ENCODE peak calls at places on chromosomes 11 and 22, in six cellular contexts. One of them, this sample, is unnamed.

GRCh38 chr22:40212126-40212525 is 34.4 kb downstream of the TNRC6B start:
- DNase-seq in brain microvascular endothelial cell: no peak
- DNase-seq in adrenal gland: no peak
- DNase-seq in transverse colon: no peak
- DNase-seq in AG04450: no peak
- DNase-seq in IMR-90: no peak
- DNase-seq in this sample: no peak

GRCh38 chr11:8056810-8057463 is 24.1 kb upstream of the TUB start:
- DNase-seq in brain microvascular endothelial cell: no peak
- DNase-seq in adrenal gland: peak; percentile 80
- DNase-seq in transverse colon: peak; percentile 39
- DNase-seq in AG04450: no peak
- DNase-seq in IMR-90: peak; percentile 68
- DNase-seq in this sample: peak; percentile 39

GRCh38 chr11:37721485-37721884 is 1123.4 kb upstream of the RAG2 start:
- DNase-seq in brain microvascular endothelial cell: no peak
- DNase-seq in adrenal gland: no peak
- DNase-seq in transverse colon: no peak
- DNase-seq in AG04450: no peak
- DNase-seq in IMR-90: no peak
- DNase-seq in this sample: peak; percentile 13

GRCh38 chr22:47175761-47176359 is 413.4 kb downstream of the TBC1D22A start:
- DNase-seq in brain microvascular endothelial cell: no peak
- DNase-seq in adrenal gland: no peak
- DNase-seq in transverse colon: peak; percentile 7
- DNase-seq in AG04450: no peak
- DNase-seq in IMR-90: no peak
- DNase-seq in this sample: no peak

GRCh38 chr11:128956401-128957203 is 13.9 kb upstream of the TP53AIP1 start:
- DNase-seq in brain microvascular endothelial cell: peak; percentile 75
- DNase-seq in adrenal gland: peak; percentile 62
- DNase-seq in transverse colon: peak; percentile 23
- DNase-seq in AG04450: peak; percentile 47
- DNase-seq in IMR-90: peak; percentile 78
- DNase-seq in this sample: peak; percentile 78

GRCh38 chr11:126949066-126949945 is 51.3 kb downstream of the KIRREL3 start:
- DNase-seq in brain microvascular endothelial cell: peak; percentile 34
- DNase-seq in adrenal gland: no peak
- DNase-seq in transverse colon: no peak
- DNase-seq in AG04450: peak; percentile 69
- DNase-seq in IMR-90: peak; percentile 93
- DNase-seq in this sample: no peak

GRCh38 chr22:33579448-33580093 is 340.7 kb downstream of the LARGE1 start:
- DNase-seq in brain microvascular endothelial cell: peak; percentile 58
- DNase-seq in adrenal gland: peak; percentile 82
- DNase-seq in transverse colon: peak; percentile 69
- DNase-seq in AG04450: no peak
- DNase-seq in IMR-90: peak; percentile 38
- DNase-seq in this sample: peak; percentile 29

GRCh38 chr11:46281374-46281831 is 3.9 kb downstream of the CREB3L1 start:
- DNase-seq in brain microvascular endothelial cell: no peak
- DNase-seq in adrenal gland: no peak
- DNase-seq in transverse colon: peak; percentile 80
- DNase-seq in AG04450: no peak
- DNase-seq in IMR-90: peak; percentile 44
- DNase-seq in this sample: no peak

GRCh38 chr11:84886344-84886743 is 740.8 kb downstream of the DLG2 start:
- DNase-seq in brain microvascular endothelial cell: peak; percentile 33
- DNase-seq in adrenal gland: no peak
- DNase-seq in transverse colon: no peak
- DNase-seq in AG04450: no peak
- DNase-seq in IMR-90: peak; percentile 40
- DNase-seq in this sample: no peak

GRCh38 chr11:77799338-77799737 is 21.2 kb downstream of the RSF1 start:
- DNase-seq in brain microvascular endothelial cell: no peak
- DNase-seq in adrenal gland: peak; percentile 5
- DNase-seq in transverse colon: no peak
- DNase-seq in AG04450: no peak
- DNase-seq in IMR-90: no peak
- DNase-seq in this sample: no peak
- TF ChIP-seq CTCF in brain microvascular endothelial cell: no peak
- TF ChIP-seq CTCF in adrenal gland: no peak
- TF ChIP-seq CTCF in transverse colon: no peak
- TF ChIP-seq CTCF in AG04450: no peak
- TF ChIP-seq CTCF in IMR-90: no peak
- TF ChIP-seq CTCF in this sample: no peak

GRCh38 chr11:34624069-34624468 is 3.2 kb downstream of the EHF start:
- DNase-seq in brain microvascular endothelial cell: no peak
- DNase-seq in adrenal gland: no peak
- DNase-seq in transverse colon: peak; percentile 75
- DNase-seq in AG04450: no peak
- DNase-seq in IMR-90: no peak
- DNase-seq in this sample: peak; percentile 78

GRCh38 chr11:34620820-34621792 is at the start of gene EHF:
- DNase-seq in brain microvascular endothelial cell: no peak
- DNase-seq in adrenal gland: no peak
- DNase-seq in transverse colon: peak; percentile 79
- DNase-seq in AG04450: no peak
- DNase-seq in IMR-90: no peak
- DNase-seq in this sample: peak; percentile 99

GRCh38 chr11:34621876-34622275 is 983 bp downstream of the EHF start:
- DNase-seq in brain microvascular endothelial cell: no peak
- DNase-seq in adrenal gland: no peak
- DNase-seq in transverse colon: no peak
- DNase-seq in AG04450: no peak
- DNase-seq in IMR-90: no peak
- DNase-seq in this sample: peak; percentile 67

GRCh38 chr11:34625576-34625975 is 4.7 kb downstream of the EHF start:
- DNase-seq in brain microvascular endothelial cell: no peak
- DNase-seq in adrenal gland: no peak
- DNase-seq in transverse colon: no peak
- DNase-seq in AG04450: no peak
- DNase-seq in IMR-90: no peak
- DNase-seq in this sample: no peak

DNA sequence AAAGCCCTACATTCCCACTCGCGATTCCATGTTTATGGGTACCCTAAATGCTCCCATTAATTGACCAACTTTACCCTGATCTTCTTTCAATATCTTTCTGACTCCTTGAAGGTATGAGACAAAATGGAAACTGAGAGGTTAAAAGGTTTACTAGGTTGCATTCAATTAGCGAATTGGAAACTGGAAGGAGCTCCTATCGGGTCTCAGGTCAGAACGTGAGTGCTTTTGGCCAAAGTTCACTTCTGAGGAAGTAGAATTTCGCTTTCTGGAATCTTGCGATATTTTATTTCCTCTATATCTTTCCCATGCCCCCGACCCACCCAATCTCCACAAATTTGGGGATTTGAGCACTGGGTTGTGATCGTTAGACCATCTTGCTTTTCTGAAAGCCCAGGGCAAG is 2.6 kb downstream of the EHF start:
- DNase-seq in brain microvascular endothelial cell: no peak
- DNase-seq in adrenal gland: no peak
- DNase-seq in transverse colon: no peak
- DNase-seq in AG04450: no peak
- DNase-seq in IMR-90: no peak
- DNase-seq in this sample: no peak
- H3K4me3 ChIP-seq in brain microvascular endothelial cell: no peak overlapping the region
- H3K4me3 ChIP-seq in adrenal gland: no peak overlapping the region
- H3K4me3 ChIP-seq in transverse colon: peak overlapping the region; percentile 46
- H3K4me3 ChIP-seq in AG04450: no peak overlapping the region
- H3K4me3 ChIP-seq in IMR-90: no peak overlapping the region
- H3K4me3 ChIP-seq in this sample: peak overlapping the region; percentile 45

GRCh38 chr11:65796726-65797601 is 10.1 kb downstream of the OVOL1 start:
- DNase-seq in brain microvascular endothelial cell: no peak
- DNase-seq in adrenal gland: no peak
- DNase-seq in transverse colon: no peak
- DNase-seq in AG04450: no peak
- DNase-seq in IMR-90: peak; percentile 20
- DNase-seq in this sample: no peak

GRCh38 chr11:65798882-65799281 is 12.0 kb downstream of the OVOL1 start:
- DNase-seq in brain microvascular endothelial cell: no peak
- DNase-seq in adrenal gland: no peak
- DNase-seq in transverse colon: no peak
- DNase-seq in AG04450: no peak
- DNase-seq in IMR-90: no peak
- DNase-seq in this sample: no peak

GRCh38 chr11:65794570-65795510 is 8.0 kb downstream of the OVOL1 start:
- DNase-seq in brain microvascular endothelial cell: no peak
- DNase-seq in adrenal gland: no peak
- DNase-seq in transverse colon: no peak
- DNase-seq in AG04450: no peak
- DNase-seq in IMR-90: no peak
- DNase-seq in this sample: no peak

GRCh38 chr11:65801153-65801987 is 14.5 kb downstream of the OVOL1 start:
- DNase-seq in brain microvascular endothelial cell: no peak
- DNase-seq in adrenal gland: no peak
- DNase-seq in transverse colon: no peak
- DNase-seq in AG04450: no peak
- DNase-seq in IMR-90: no peak
- DNase-seq in this sample: no peak

GRCh38 chr11:65797711-65798110 is 10.8 kb downstream of the OVOL1 start:
- DNase-seq in brain microvascular endothelial cell: no peak
- DNase-seq in adrenal gland: no peak
- DNase-seq in transverse colon: peak; percentile 47
- DNase-seq in AG04450: no peak
- DNase-seq in IMR-90: no peak
- DNase-seq in this sample: no peak
- H3K27me3 ChIP-seq in brain microvascular endothelial cell: peaks cover 2% of the 10 kb centered on the region
- H3K27me3 ChIP-seq in adrenal gland: peaks cover 28% of the 10 kb centered on the region
- H3K27me3 ChIP-seq in transverse colon: peaks cover 34% of the 10 kb centered on the region
- H3K27me3 ChIP-seq in AG04450: peaks cover 57% of the 10 kb centered on the region
- H3K27me3 ChIP-seq in IMR-90: peaks cover 59% of the 10 kb centered on the region
- H3K27me3 ChIP-seq in this sample: peaks cover 3% of the 10 kb centered on the region

GRCh38 chr11:77411238-77411637 is 62.7 kb downstream of the PAK1 start:
- DNase-seq in brain microvascular endothelial cell: peak; percentile 11
- DNase-seq in adrenal gland: peak; percentile 8
- DNase-seq in transverse colon: peak; percentile 38
- DNase-seq in AG04450: no peak
- DNase-seq in IMR-90: peak; percentile 30
- DNase-seq in this sample: no peak

GRCh38 chr11:77411717-77412441 is 62.0 kb downstream of the PAK1 start:
- DNase-seq in brain microvascular endothelial cell: peak; percentile 84
- DNase-seq in adrenal gland: peak; percentile 83
- DNase-seq in transverse colon: peak; percentile 91
- DNase-seq in AG04450: peak; percentile 50
- DNase-seq in IMR-90: peak; percentile 82
- DNase-seq in this sample: peak; percentile 80

GRCh38 chr11:77416357-77416756 is 57.5 kb downstream of the PAK1 start:
- DNase-seq in brain microvascular endothelial cell: no peak
- DNase-seq in adrenal gland: no peak
- DNase-seq in transverse colon: no peak
- DNase-seq in AG04450: no peak
- DNase-seq in IMR-90: no peak
- DNase-seq in this sample: no peak

GRCh38 chr11:77412814-77413213 is 61.1 kb downstream of the PAK1 start:
- DNase-seq in brain microvascular endothelial cell: no peak
- DNase-seq in adrenal gland: no peak
- DNase-seq in transverse colon: no peak
- DNase-seq in AG04450: no peak
- DNase-seq in IMR-90: no peak
- DNase-seq in this sample: no peak

DNA sequence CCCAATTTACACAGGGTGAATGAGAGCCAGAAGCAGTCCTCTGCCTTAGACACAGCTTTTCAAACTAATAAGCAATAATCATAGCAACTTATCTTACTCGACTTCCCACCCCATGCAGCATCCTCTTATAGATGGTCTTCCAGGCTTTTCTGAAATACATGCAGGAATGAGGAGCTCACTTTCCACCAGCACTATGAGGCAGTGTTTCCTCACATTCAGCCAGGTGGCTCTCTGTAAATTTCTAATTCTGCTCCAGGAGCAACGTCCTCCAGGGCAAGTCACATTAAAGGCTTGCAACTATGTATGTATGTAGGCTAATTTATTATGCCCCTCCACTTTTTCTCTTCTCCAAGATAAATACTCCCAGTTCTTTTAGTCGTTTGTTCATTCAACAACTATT is 60.0 kb downstream of the PAK1 start:
- DNase-seq in brain microvascular endothelial cell: no peak
- DNase-seq in adrenal gland: no peak
- DNase-seq in transverse colon: no peak
- DNase-seq in AG04450: no peak
- DNase-seq in IMR-90: no peak
- DNase-seq in this sample: no peak
- TF ChIP-seq CTCF in brain microvascular endothelial cell: no peak
- TF ChIP-seq CTCF in adrenal gland: no peak
- TF ChIP-seq CTCF in transverse colon: no peak
- TF ChIP-seq CTCF in AG04450: no peak
- TF ChIP-seq CTCF in IMR-90: no peak
- TF ChIP-seq CTCF in this sample: no peak